ENCODE peak calls at places on chromosomes 13 and 19, in six cellular contexts. A is naive thymus-derived CD8-positive, alpha-beta T cell; G is mesenchymal stem cell; B is naive B cell; Y is Caco-2; J is activated B cell treated with CpG ODN at 0.5 μM for 24 hours. Q is an unnamed sample.

GRCh38 chr13:44819245-44819644 is 170.0 kb downstream of the NUFIP1 start:
- DNase-seq in A (no peak), G (peak), B (no peak), Y (peak), J (no peak), Q (no peak)

GRCh38 chr19:46607441-46607841 is 6.3 kb downstream of the CALM3 start:
- DNase-seq in A (no peak), G (no peak), B (no peak), Y (no peak), J (no peak), Q (no peak)

GRCh38 chr13:28337196-28338045 is 157.5 kb downstream of the FLT1 start:
- DNase-seq in A (no peak), G (peak), B (no peak), Y (no peak), J (no peak), Q (no peak)

GRCh38 chr13:39347926-39348901 is 254.8 kb downstream of the LHFPL6 start:
- DNase-seq in A (no peak), G (no peak), B (no peak), Y (no peak), J (no peak), Q (no peak)

GRCh38 chr13:18952225-18953016 is 229.2 kb downstream of the TUBA3C start:
- DNase-seq in A (no peak), G (no peak), B (no peak), Y (no peak), J (no peak), Q (no peak)

GRCh38 chr19:17560205-17560595 is 4.8 kb downstream of the COLGALT1 start:
- DNase-seq in A (no peak), G (peak), B (no peak), Y (no peak), J (no peak), Q (no peak)

GRCh38 chr13:95300625-95301134 is 571 bp downstream of the ABCC4 start:
- DNase-seq in A (peak), G (peak), B (peak), Y (peak), J (peak), Q (peak)

GRCh38 chr13:44976949-44977583 is 12.2 kb downstream of the NUFIP1 start:
- DNase-seq in A (no peak), G (no peak), B (no peak), Y (no peak), J (no peak), Q (no peak)

GRCh38 chr19:17922138-17922537 is 10.7 kb upstream of the CCDC124 start:
- DNase-seq in A (no peak), G (no peak), B (no peak), Y (peak), J (no peak), Q (no peak)

Q was measured in GF-D8.